ENCODE peak calls at places on chromosomes 16 and 17, in eight cellular contexts. N, E, R, H, B, G, L and A are unnamed samples.

GRCh38 chr16:1964046-1964505 is 550 bp downstream of the RPS2 start:
- DNase-seq in N (no peak), E (no peak), R (no peak), H (no peak), B (no peak), G (no peak), L (no peak), A (no peak)

GRCh38 chr17:6823011-6823442 is 8.5 kb downstream of the TEKT1 start:
- DNase-seq in N (no peak), E (no peak), R (no peak), H (peak; percentile 13), B (no peak), G (no peak), L (no peak), A (no peak)

GRCh38 chr16:54277845-54278703 is 8.5 kb downstream of the IRX3 start:
- DNase-seq in N (no peak), E (no peak), R (no peak), H (peak; percentile 38), B (no peak), G (no peak), L (peak; percentile 35), A (no peak)

GRCh38 chr16:813204-813915 is 12.8 kb upstream of the GNG13 start:
- DNase-seq in N (peak; percentile 27), E (peak; percentile 80), R (no peak), H (no peak), B (no peak), G (no peak), L (peak; percentile 36), A (no peak)

GRCh38 chr16:11205754-11206459 is 50.1 kb downstream of the SOCS1 start:
- DNase-seq in N (no peak), E (no peak), R (no peak), H (peak; percentile 52), B (no peak), G (no peak), L (no peak), A (no peak)

GRCh38 chr17:32998111-32998892 is 6.7 kb downstream of the SPACA3 start:
- DNase-seq in N (peak; percentile 64), E (peak; percentile 91), R (no peak), H (peak; percentile 64), B (peak; percentile 32), G (peak; percentile 64), L (peak; percentile 39), A (peak; percentile 80)

GRCh38 chr16:86491643-86492030 is 18.7 kb upstream of the FOXF1 start:
- DNase-seq in N (no peak), E (no peak), R (no peak), H (no peak), B (no peak), G (no peak), L (peak; percentile 40), A (no peak)

GRCh38 chr17:17305282-17305801 is 2.2 kb downstream of the NT5M start:
- DNase-seq in N (peak; percentile 37), E (peak; percentile 69), R (peak; percentile 72), H (peak; percentile 94), B (no peak), G (peak; percentile 63), L (peak; percentile 25), A (no peak)

GRCh38 chr17:38739305-38739704 is 8.8 kb downstream of the PCGF2 start:
- DNase-seq in N (no peak), E (no peak), R (no peak), H (no peak), B (no peak), G (no peak), L (no peak), A (no peak)

GRCh38 chr16:50821586-50821985 is 79.7 kb downstream of the CYLD start:
- DNase-seq in N (no peak), E (no peak), R (no peak), H (no peak), B (no peak), G (no peak), L (no peak), A (peak; percentile 12)

GRCh38 chr16:66926171-66926570 is 836 bp upstream of the RRAD start:
- DNase-seq in N (no peak), E (no peak), R (no peak), H (no peak), B (no peak), G (no peak), L (peak; percentile 40), A (no peak)

GRCh38 chr17:37388266-37388665 is 12.5 kb downstream of the C17orf78 start:
- DNase-seq in N (no peak), E (no peak), R (no peak), H (no peak), B (no peak), G (no peak), L (no peak), A (no peak)

GRCh38 chr16:1097800-1098199 is 1.8 kb upstream of the C1QTNF8 start:
- DNase-seq in N (no peak), E (no peak), R (no peak), H (no peak), B (no peak), G (no peak), L (no peak), A (no peak)

GRCh38 chr17:72561266-72561665 is 440.4 kb downstream of the SOX9 start:
- DNase-seq in N (no peak), E (no peak), R (no peak), H (no peak), B (no peak), G (no peak), L (no peak), A (no peak)

GRCh38 chr17:46726106-46726670 is 92.3 kb downstream of the WNT3 start:
- DNase-seq in N (no peak), E (no peak), R (no peak), H (no peak), B (no peak), G (no peak), L (no peak), A (no peak)

GRCh38 chr16:11133344-11133921 is 122.6 kb downstream of the SOCS1 start:
- DNase-seq in N (no peak), E (peak; percentile 94), R (no peak), H (no peak), B (peak; percentile 93), G (no peak), L (no peak), A (peak; percentile 90)

GRCh38 chr17:65550075-65550635 is 11.3 kb downstream of the AXIN2 start:
- DNase-seq in N (no peak), E (peak; percentile 59), R (no peak), H (no peak), B (no peak), G (no peak), L (no peak), A (no peak)

GRCh38 chr17:44780845-44781480 is 22.2 kb downstream of the ADAM11 start:
- DNase-seq in N (no peak), E (no peak), R (no peak), H (no peak), B (no peak), G (no peak), L (no peak), A (no peak)

GRCh38 chr17:80539022-80539421 is 5.6 kb upstream of the RPTOR start:
- DNase-seq in N (no peak), E (no peak), R (peak; percentile 40), H (peak; percentile 40), B (no peak), G (no peak), L (no peak), A (no peak)

GRCh38 chr16:84053237-84053636 is 10.6 kb upstream of the SLC38A8 start:
- DNase-seq in N (no peak), E (no peak), R (no peak), H (no peak), B (no peak), G (no peak), L (no peak), A (no peak)

GRCh38 chr17:45234641-45235040 is 13.0 kb downstream of the FMNL1 start:
- DNase-seq in N (no peak), E (no peak), R (peak; percentile 8), H (peak; percentile 54), B (no peak), G (peak; percentile 70), L (no peak), A (no peak)

GRCh38 chr16:58222532-58223316 is 24.8 kb upstream of the CSNK2A2 start:
- DNase-seq in N (no peak), E (no peak), R (no peak), H (no peak), B (no peak), G (no peak), L (no peak), A (peak; percentile 70)

GRCh38 chr17:38454528-38454927 is 26.3 kb downstream of the ARHGAP23 start:
- DNase-seq in N (no peak), E (peak; percentile 90), R (no peak), H (no peak), B (peak; percentile 49), G (no peak), L (peak; percentile 92), A (peak; percentile 90)

GRCh38 chr17:76682306-76682705 is 28.5 kb downstream of the MXRA7 start:
- DNase-seq in N (no peak), E (no peak), R (no peak), H (no peak), B (peak; percentile 38), G (no peak), L (no peak), A (no peak)

GRCh38 chr16:1941162-1941923 is 1.7 kb downstream of the MSRB1 start:
- DNase-seq in N (no peak), E (no peak), R (no peak), H (no peak), B (peak; percentile 91), G (no peak), L (no peak), A (peak; percentile 47)

GRCh38 chr17:74730491-74731346 is 6.3 kb upstream of the RAB37 start:
- DNase-seq in N (no peak), E (peak; percentile 78), R (peak; percentile 60), H (no peak), B (no peak), G (peak; percentile 78), L (no peak), A (no peak)

GRCh38 chr17:40550608-40551007 is 14.7 kb downstream of the CCR7 start:
- DNase-seq in N (no peak), E (peak; percentile 94), R (no peak), H (peak; percentile 56), B (no peak), G (no peak), L (no peak), A (peak; percentile 51)

GRCh38 chr17:50173335-50173941 is 7.6 kb downstream of the SGCA start:
- DNase-seq in N (no peak), E (no peak), R (no peak), H (no peak), B (peak; percentile 79), G (no peak), L (no peak), A (no peak)

GRCh38 chr17:82097919-82098168 is 192 bp downstream of the FASN start:
- DNase-seq in N (no peak), E (no peak), R (no peak), H (no peak), B (no peak), G (peak; percentile 34), L (no peak), A (no peak)

GRCh38 chr16:66741131-66741900 is 10.1 kb downstream of the DYNC1LI2 start:
- DNase-seq in N (no peak), E (peak; percentile 93), R (no peak), H (no peak), B (peak; percentile 87), G (no peak), L (peak; percentile 97), A (peak; percentile 92)

GRCh38 chr17:63474174-63474913 is 2.5 kb upstream of the ACE start:
- DNase-seq in N (no peak), E (no peak), R (no peak), H (no peak), B (no peak), G (no peak), L (no peak), A (no peak)